ENCODE peak calls at places on chromosomes 5 and 9, in seven cellular contexts. Q is fibroblast of lung, C is AG09309, L is lung, W is transverse colon, I is endothelial cell, R is fibroblast of mammary gland. V is an unnamed sample.

GRCh38 chr9:115058684-115059315 is 59.2 kb downstream of the TNC start:
- DNase-seq in Q (peak; percentile 83), C (peak; percentile 64), L (no peak), W (no peak), I (no peak), R (peak; percentile 83), V (no peak)

GRCh38 chr9:90009447-90009846 is 404.6 kb downstream of the GADD45G start:
- DNase-seq in Q (no peak), C (no peak), L (no peak), W (no peak), I (no peak), R (no peak), V (no peak)

GRCh38 chr5:64625678-64626077 is 64.6 kb upstream of the SHISAL2B start:
- DNase-seq in Q (peak; percentile 40), C (no peak), L (no peak), W (no peak), I (no peak), R (peak; percentile 77), V (no peak)

GRCh38 chr5:170719551-170719950 is 64.0 kb upstream of the GABRP start:
- DNase-seq in Q (no peak), C (no peak), L (no peak), W (no peak), I (no peak), R (no peak), V (no peak)

GRCh38 chr5:63375851-63376250 is 586.4 kb downstream of the HTR1A start:
- DNase-seq in Q (no peak), C (no peak), L (no peak), W (no peak), I (no peak), R (no peak), V (no peak)

GRCh38 chr5:159322180-159322579 is 8.1 kb downstream of the IL12B start:
- DNase-seq in Q (no peak), C (no peak), L (no peak), W (no peak), I (no peak), R (no peak), V (no peak)

GRCh38 chr9:116181853-116182610 is 28.4 kb downstream of the PAPPA start:
- DNase-seq in Q (peak; percentile 20), C (peak; percentile 29), L (no peak), W (no peak), I (no peak), R (peak; percentile 62), V (no peak)

GRCh38 chr5:173629628-173630027 is 13.2 kb upstream of the BOD1 start:
- DNase-seq in Q (no peak), C (no peak), L (no peak), W (no peak), I (peak; percentile 60), R (no peak), V (no peak)

GRCh38 chr9:99823392-99824377 is 2.0 kb downstream of the NR4A3 start:
- DNase-seq in Q (peak; percentile 38), C (no peak), L (peak; percentile 31), W (peak; percentile 39), I (peak; percentile 40), R (peak; percentile 47), V (peak; percentile 51)

GRCh38 chr5:62206150-62206829 is 99.7 kb upstream of the KIF2A start:
- DNase-seq in Q (no peak), C (no peak), L (no peak), W (no peak), I (peak; percentile 17), R (peak; percentile 5), V (peak; percentile 2)

GRCh38 chr5:133534566-133534965 is 77.8 kb downstream of the FSTL4 start:
- DNase-seq in Q (no peak), C (no peak), L (no peak), W (no peak), I (no peak), R (no peak), V (no peak)

GRCh38 chr5:40736103-40736875 is 19.5 kb downstream of the TTC33 start:
- DNase-seq in Q (peak; percentile 53), C (peak; percentile 17), L (no peak), W (no peak), I (peak; percentile 20), R (peak; percentile 76), V (no peak)

GRCh38 chr9:85487872-85488271 is 253.9 kb downstream of the AGTPBP1 start:
- DNase-seq in Q (no peak), C (no peak), L (no peak), W (no peak), I (no peak), R (no peak), V (no peak)

GRCh38 chr9:130689937-130690700 is 3.5 kb upstream of the EXOSC2 start:
- DNase-seq in Q (peak; percentile 97), C (peak; percentile 93), L (peak; percentile 86), W (peak; percentile 83), I (no peak), R (peak; percentile 98), V (peak; percentile 87)

GRCh38 chr9:6304232-6304631 is 23.9 kb upstream of the TPD52L3 start:
- DNase-seq in Q (no peak), C (no peak), L (no peak), W (no peak), I (no peak), R (no peak), V (no peak)

GRCh38 chr9:6307551-6308096 is 20.6 kb upstream of the TPD52L3 start:
- DNase-seq in Q (no peak), C (no peak), L (no peak), W (no peak), I (no peak), R (no peak), V (no peak)

GRCh38 chr9:6305954-6306563 is 22.1 kb upstream of the TPD52L3 start:
- DNase-seq in Q (peak; percentile 29), C (peak; percentile 0), L (no peak), W (no peak), I (no peak), R (peak; percentile 65), V (no peak)

DNA sequence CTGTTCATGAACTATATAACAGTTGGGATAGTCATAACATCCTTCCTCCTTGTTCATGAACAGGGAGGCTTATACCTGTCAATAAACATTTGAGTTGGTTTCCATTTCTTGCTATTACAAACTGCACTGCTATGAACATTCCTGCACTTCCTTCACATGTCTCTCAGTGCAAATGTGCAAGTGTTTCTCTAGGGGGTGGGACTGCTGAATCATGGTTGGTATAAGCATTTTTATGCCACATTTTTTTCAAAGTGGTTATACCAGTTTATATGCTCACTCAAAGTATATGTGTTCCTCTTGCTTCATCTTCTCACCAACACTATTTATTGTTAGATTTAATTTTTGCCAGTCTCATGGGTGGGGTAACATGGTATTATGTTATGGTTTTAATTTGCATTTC is 25.8 kb upstream of the TPD52L3 start:
- DNase-seq in Q (peak; percentile 2), C (no peak), L (no peak), W (no peak), I (no peak), R (no peak), V (no peak)
- TF ChIP-seq CTCF in Q (no peak), C (no peak), L (no peak), W (no peak), I (no peak), R (no peak), V (no peak)

DNA sequence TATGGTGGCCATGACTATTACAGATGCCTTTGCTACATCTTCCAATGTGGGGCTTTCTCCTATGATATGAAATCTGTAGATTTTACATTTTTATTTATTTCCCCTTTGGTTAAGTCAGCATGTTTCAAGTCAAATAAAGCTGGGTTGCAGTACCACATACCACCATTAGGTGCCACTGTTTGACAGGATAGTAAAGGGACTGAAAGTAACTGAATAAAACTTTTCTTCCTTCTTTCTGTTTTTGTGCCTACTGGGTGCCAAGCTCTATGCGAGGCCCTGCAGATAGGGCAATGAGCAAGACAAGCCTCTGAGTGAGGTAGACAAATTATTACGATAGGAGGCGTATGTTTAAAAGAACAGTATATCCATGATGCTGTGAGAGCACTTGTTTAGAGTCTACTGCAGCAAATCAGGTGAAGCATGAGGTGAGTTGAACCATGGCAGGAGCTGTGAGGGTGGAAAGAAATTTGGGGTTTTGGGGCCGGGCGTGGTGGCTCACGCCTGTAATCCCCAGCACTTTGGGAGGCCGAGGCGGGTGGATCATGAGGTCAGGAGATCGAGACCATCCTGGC is 64.8 kb downstream of the GDNF start:
- DNase-seq in Q (peak; percentile 36), C (no peak), L (no peak), W (no peak), I (no peak), R (peak; percentile 67), V (no peak)
- TF ChIP-seq CTCF in Q (peak; percentile 67), C (peak; percentile 65), L (no peak), W (peak; percentile 56), I (peak; percentile 88), R (peak; percentile 82), V (peak; percentile 15)

GRCh38 chr9:136088939-136089696 is 6.0 kb downstream of the NACC2 start:
- DNase-seq in Q (no peak), C (no peak), L (no peak), W (no peak), I (no peak), R (no peak), V (no peak)

GRCh38 chr9:136090060-136090735 is 4.9 kb downstream of the NACC2 start:
- DNase-seq in Q (no peak), C (no peak), L (no peak), W (no peak), I (no peak), R (no peak), V (no peak)

GRCh38 chr9:136088481-136088938 is 6.6 kb downstream of the NACC2 start:
- DNase-seq in Q (no peak), C (no peak), L (no peak), W (no peak), I (no peak), R (no peak), V (no peak)

GRCh38 chr9:136090768-136091581 is 4.1 kb downstream of the NACC2 start:
- DNase-seq in Q (peak; percentile 44), C (no peak), L (no peak), W (peak; percentile 50), I (no peak), R (no peak), V (no peak)

GRCh38 chr9:136089697-136090045 is 5.4 kb downstream of the NACC2 start:
- DNase-seq in Q (peak; percentile 35), C (no peak), L (no peak), W (no peak), I (no peak), R (peak; percentile 58), V (no peak)
- TF ChIP-seq CTCF in Q (peak; percentile 36), C (peak; percentile 36), L (peak; percentile 7), W (peak; percentile 27), I (no peak), R (peak; percentile 47), V (peak; percentile 33)

GRCh38 chr5:92841604-92842155 is 739.3 kb downstream of the NR2F1-AS1 start:
- DNase-seq in Q (no peak), C (no peak), L (no peak), W (no peak), I (no peak), R (no peak), V (no peak)

GRCh38 chr5:92836861-92837755 is 743.9 kb downstream of the NR2F1-AS1 start:
- DNase-seq in Q (peak; percentile 74), C (peak; percentile 54), L (no peak), W (no peak), I (no peak), R (peak; percentile 70), V (no peak)

GRCh38 chr5:92835712-92836111 is 745.3 kb downstream of the NR2F1-AS1 start:
- DNase-seq in Q (no peak), C (no peak), L (no peak), W (no peak), I (no peak), R (no peak), V (no peak)

DNA sequence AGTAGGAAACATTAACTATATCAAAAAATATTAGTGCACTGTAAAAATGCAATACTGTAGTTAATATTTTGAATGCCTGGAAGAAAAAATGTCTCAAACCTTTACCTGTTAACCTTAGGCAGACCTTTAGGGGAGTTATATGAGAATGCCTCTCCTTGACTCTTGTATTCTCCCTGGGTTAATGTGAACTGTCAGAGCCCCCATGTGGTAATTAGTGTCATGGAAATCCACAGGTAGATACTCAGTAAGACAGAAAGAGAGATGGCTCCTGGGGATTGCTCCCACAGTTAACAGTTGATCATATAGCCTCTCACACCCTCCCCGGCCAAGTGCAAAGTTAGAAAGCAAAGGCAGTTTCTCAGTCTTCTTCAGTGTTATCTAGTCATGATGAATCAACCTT is 742.8 kb downstream of the NR2F1-AS1 start:
- DNase-seq in Q (no peak), C (no peak), L (no peak), W (no peak), I (peak; percentile 6), R (no peak), V (no peak)
- TF ChIP-seq CTCF in Q (no peak), C (no peak), L (no peak), W (no peak), I (no peak), R (no peak), V (no peak)

V was measured in thyroid gland.